ENCODE peak calls at places on chromosomes 16 and 17, in four cellular contexts. M, K, H and L are unnamed samples. For H3K4me1, the result is how much of the 10 kb centered on the place peaks cover.

GRCh38 chr16:85401917-85402766 is 211.0 kb upstream of the GSE1 start:
- DNase-seq in K (no peak), M (no peak), H (no peak), L (no peak)

GRCh38 chr17:34365340-34365739 is 2.3 kb upstream of the CCL1 start:
- DNase-seq in M (no peak), K (no peak), H (no peak), L (no peak)

GRCh38 chr17:4502466-4503154 is 3.9 kb downstream of the SPNS2 start:
- DNase-seq in K (no peak), M (no peak), H (no peak), L (no peak)

GRCh38 chr16:46583036-46583435 is 38.1 kb downstream of the SHCBP1 start:
- DNase-seq in M (no peak), H (no peak), K (no peak), L (no peak)

GRCh38 chr16:61050547-61050946 is 985.7 kb downstream of the CDH8 start:
- DNase-seq in H (no peak), K (no peak), M (no peak), L (no peak)

GRCh38 chr17:20784100-20784665 is 204.7 kb downstream of the CDRT15L2 start:
- DNase-seq in M (no peak), K (no peak), H (no peak), L (no peak)

GRCh38 chr17:72861811-72862210 is 230.7 kb downstream of the SLC39A11 start:
- DNase-seq in H (no peak), K (no peak), M (no peak), L (no peak)

GRCh38 chr17:55659661-55660060 is 63.0 kb downstream of the TMEM100 start:
- DNase-seq in H (no peak), K (no peak), M (no peak), L (no peak)

GRCh38 chr16:69596801-69597200 is 31.0 kb downstream of the NFAT5 start:
- DNase-seq in M (no peak), H (no peak), K (no peak), L (no peak)

GRCh38 chr17:77906377-77906871 is 52.1 kb upstream of the TNRC6C start:
- DNase-seq in K (peak), M (no peak), H (no peak), L (no peak)

GRCh38 chr17:35116845-35117244 is 2.8 kb downstream of the RAD51D start:
- DNase-seq in M (no peak), H (no peak), K (peak), L (no peak)

GRCh38 chr17:64384253-64385186 is 6.1 kb downstream of the PECAM1 start:
- DNase-seq in M (no peak), K (no peak), H (no peak), L (no peak)

GRCh38 chr17:35238817-35239216 is 4.1 kb upstream of the SLFN5 start:
- DNase-seq in K (no peak), H (no peak), M (peak), L (no peak)

GRCh38 chr16:19432429-19432828 is 14.7 kb downstream of the TMC5 start:
- DNase-seq in K (no peak), H (peak), M (no peak), L (no peak)

GRCh38 chr16:74224828-74225227 is 71.8 kb upstream of the PSMD7 start:
- DNase-seq in H (no peak), K (no peak), M (peak), L (no peak)

GRCh38 chr16:29729116-29729521 is 16.7 kb downstream of the C16orf54 start:
- DNase-seq in K (peak), M (peak), H (no peak), L (peak)

GRCh38 chr17:32863559-32863958 is 13.4 kb downstream of the MYO1D start:
- DNase-seq in M (no peak), H (no peak), K (no peak), L (no peak)

GRCh38 chr17:42680331-42680808 is 1.3 kb downstream of the CCR10 start:
- DNase-seq in K (no peak), M (no peak), H (no peak), L (peak)

GRCh38 chr16:88769617-88770458 is 15.2 kb downstream of the PIEZO1 start:
- DNase-seq in M (no peak), K (peak), H (peak), L (no peak)

GRCh38 chr17:57553525-57553924 is 191.6 kb downstream of the CCDC182 start:
- DNase-seq in M (peak), K (no peak), H (no peak), L (no peak)

GRCh38 chr17:77772461-77772897 is 186.0 kb upstream of the TNRC6C start:
- DNase-seq in H (peak), K (peak), M (peak), L (peak)

GRCh38 chr16:4032768-4033167 is 83.5 kb downstream of the ADCY9 start:
- DNase-seq in M (peak), H (peak), K (no peak), L (peak)

GRCh38 chr17:45371414-45372324 is 54.8 kb upstream of the MAP3K14 start:
- DNase-seq in M (peak), K (peak), H (peak), L (peak)

GRCh38 chr16:89052824-89053724 is 40.6 kb upstream of the ACSF3 start:
- DNase-seq in M (peak), K (no peak), H (no peak), L (no peak)

GRCh38 chr17:21008992-21009671 is 33.7 kb downstream of the USP22 start:
- DNase-seq in H (no peak), K (no peak), M (no peak), L (no peak)

GRCh38 chr17:66191607-66192377 is at the start of gene CEP112:
- DNase-seq in H (peak), M (peak), K (peak), L (peak)

GRCh38 chr17:57823469-57824401 is 26.1 kb downstream of the MRPS23 start:
- DNase-seq in M (peak), K (peak), H (no peak), L (no peak)

GRCh38 chr17:31481783-31482081 is 90.3 kb downstream of the RAB11FIP4 start:
- DNase-seq in K (no peak), H (no peak), M (no peak), L (no peak)

GRCh38 chr17:44865231-44865660 is 17.6 kb downstream of the HIGD1B start:
- DNase-seq in H (peak), M (peak), K (peak), L (peak)

GRCh38 chr17:58327363-58328194 is 1.0 kb downstream of the TSPOAP1 start:
- DNase-seq in K (no peak), M (no peak), H (no peak), L (no peak)

GRCh38 chr16:67036323-67036741 is 7.4 kb downstream of the CBFB start:
- DNase-seq in H (no peak), K (no peak), M (no peak), L (no peak)

GRCh38 chr16:87150359-87151280 is 166.6 kb downstream of the C16orf95 start:
- DNase-seq in K (no peak), M (peak), H (no peak), L (no peak)

GRCh38 chr17:59617141-59617757 is 2.4 kb upstream of the CLTC start:
- DNase-seq in M (no peak), H (no peak), K (no peak), L (no peak)

DNA sequence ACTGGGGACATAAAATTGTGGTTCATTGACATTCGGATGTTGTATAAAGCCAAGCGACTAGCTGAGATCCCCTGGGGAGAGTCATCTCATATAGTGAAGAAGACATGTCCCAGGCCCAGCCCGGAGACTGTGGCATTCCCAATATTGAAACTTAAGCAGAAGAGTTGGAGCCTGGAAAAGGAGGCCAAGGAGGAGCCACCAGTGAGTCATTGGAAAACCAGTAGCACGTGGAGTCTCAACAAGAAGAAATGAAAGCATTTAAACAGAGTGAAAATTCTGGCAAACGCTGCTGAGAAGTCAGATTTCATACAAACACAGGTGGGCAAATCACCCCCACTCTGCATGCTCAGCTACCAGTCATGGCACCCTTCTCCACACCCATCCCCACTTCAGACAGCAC is 9.4 kb upstream of the ELAC2 start:
- DNase-seq in M (no peak), K (no peak), H (no peak), L (no peak)
- H3K4me1 ChIP-seq in M (under half), K (under half), H (under half), L (under half)

GRCh38 chr17:62094175-62094574 is 29.1 kb upstream of the MED13 start:
- DNase-seq in H (no peak), M (peak), K (no peak), L (no peak)
- H3K27ac ChIP-seq in H (no peak), M (no peak), K (no peak), L (no peak)

DNA sequence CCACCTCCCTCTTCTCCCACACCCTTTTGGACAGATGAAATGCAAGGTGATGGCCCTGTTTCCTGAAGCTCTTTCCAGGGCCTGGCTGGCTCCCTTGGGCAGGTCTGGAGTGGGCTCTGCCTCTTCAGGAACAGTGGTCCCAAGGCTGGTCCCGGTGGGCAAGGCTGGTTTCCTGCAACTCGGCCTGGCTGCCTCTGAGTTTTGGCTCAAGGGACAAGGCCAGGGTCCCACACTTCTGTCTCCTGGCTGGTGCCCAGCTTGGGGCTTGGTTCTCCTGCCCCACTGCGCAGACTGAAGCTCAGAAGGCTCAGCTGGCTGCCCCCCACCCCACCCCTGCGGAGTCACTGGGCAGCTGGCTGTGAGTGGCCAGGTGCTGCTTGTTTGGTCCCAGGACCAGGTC is 3.8 kb upstream of the ACTG1 start:
- DNase-seq in H (no peak), K (no peak), M (no peak), L (no peak)
- H3K4me1 ChIP-seq in H (under half), K (under half), M (under half), L (under half)

DNA sequence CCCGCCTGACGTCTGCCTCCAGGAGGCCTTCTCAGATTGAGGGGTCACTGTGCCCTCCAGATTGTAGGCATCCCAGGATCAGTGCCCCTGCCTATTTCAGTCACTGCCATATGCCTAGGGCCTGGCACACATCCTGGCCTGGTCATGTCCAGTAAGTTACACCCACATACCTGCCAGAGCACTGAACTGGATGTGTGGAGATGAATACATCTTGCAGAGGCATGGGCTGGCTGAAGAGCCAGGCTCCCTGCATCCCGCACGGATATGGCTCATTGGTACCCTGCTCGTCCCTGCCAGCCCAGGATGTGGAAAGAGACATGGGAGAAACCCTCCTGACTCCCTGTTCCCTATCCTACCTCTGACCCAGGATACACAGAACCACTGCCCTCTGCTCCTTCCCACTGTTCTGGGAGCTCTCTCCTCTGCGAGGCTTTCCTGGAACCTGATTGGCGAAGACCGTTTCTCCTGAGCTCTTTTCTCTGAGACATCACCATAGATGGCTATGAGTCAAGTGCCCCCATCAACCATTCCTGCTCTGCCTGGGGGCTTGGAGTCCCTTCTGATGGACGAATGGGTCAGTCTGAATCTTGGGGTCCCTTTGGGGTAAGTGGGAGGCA is 40.0 kb upstream of the TAC4 start:
- DNase-seq in H (no peak), K (no peak), M (no peak), L (no peak)
- H3K27ac ChIP-seq in H (peak), K (no peak), M (no peak), L (no peak)

DNA sequence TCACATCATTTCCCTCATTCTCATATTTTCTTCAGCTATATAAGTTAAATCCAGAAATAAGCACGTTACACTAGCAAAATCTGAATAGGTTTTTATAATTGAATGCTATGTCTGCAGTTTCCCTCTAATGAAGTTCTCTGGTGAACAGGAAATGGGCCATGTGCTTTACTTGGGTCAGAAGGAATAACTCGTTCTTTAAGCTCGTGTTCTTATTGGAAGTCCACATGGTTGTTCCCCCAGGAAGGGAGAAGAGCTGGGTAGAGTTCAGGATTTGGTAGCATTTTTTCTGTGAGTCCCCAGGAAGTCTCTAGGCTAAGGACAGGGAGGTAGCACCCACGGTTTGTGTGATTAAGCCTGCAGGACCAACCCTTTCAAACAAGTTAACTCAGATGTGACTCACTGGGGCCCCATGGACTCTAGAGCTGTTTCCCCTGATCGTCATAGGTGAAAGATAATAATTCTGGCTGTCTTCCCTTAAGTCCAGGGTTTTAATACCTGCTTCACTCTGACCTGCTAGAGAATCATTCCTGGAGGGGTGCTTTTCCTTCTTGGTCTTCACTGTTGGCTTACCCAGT is 16.4 kb downstream of the SAP30BP start:
- DNase-seq in M (peak), K (no peak), H (no peak), L (no peak)
- H3K4me1 ChIP-seq in M (under half), K (under half), H (under half), L (half or more)

DNA sequence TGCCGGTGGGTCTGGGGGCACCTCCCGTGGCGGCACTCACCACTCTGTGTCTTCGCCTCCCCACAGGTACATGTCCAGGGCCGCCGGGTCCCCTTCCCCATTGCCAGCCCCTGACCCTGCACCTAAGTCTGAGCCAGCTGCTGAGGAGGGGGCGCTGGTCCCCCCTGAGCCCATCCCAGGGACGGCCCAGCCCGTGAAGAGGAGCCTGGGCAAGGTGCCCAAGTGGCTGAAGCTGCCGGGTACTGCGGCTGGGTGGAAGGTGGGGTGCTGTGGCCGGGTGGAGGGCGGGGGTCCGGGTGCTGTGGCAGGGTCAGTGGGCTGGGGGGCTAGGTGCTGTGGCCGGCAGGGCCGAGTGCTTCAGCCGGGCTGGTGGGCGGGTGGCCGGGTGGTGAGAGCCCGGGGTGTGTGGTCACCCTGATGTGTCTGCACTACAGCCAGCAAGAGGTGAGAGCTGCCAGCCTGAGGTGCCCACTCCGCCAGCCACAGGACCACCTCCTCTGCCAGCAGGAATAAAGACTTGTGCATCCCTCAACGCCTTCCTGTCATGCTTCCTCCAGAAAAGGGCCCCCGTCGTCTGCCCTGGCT is 5.7 kb downstream of the CENPX start:
- DNase-seq in K (no peak), H (no peak), M (no peak), L (no peak)
- H3K27ac ChIP-seq in K (peak), H (peak), M (no peak), L (no peak)

DNA sequence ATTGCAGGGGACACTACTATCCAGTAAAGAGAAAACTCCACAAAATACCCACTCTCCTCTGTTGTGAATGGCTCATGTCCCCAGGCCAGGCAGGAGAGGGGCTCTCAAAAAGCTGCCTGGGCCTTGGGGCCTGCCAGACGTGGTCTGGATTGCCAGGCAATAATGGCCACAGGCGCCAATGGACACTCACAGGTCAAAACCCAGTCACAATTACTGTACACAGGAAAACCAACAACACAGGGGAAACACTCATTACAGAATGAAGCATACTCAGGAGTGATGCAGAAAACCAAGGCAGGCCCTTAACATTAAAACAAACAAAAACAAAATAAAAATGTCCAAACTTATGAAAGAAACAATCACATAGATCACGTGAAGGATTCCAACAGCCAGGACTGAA is 35.1 kb upstream of the SREBF1 start:
- DNase-seq in M (no peak), K (no peak), H (no peak), L (no peak)
- H3K4me1 ChIP-seq in M (under half), K (under half), H (under half), L (half or more)

GRCh38 chr16:586645-587590 is 2.9 kb upstream of the RAB40C start:
- DNase-seq in M (peak), H (no peak), K (no peak), L (no peak)
- H3K27ac ChIP-seq in M (peak), H (no peak), K (no peak), L (peak)